ENCODE peak calls at places on chromosomes 1 and 21, in seven cellular contexts. O, H, P, X, C, F and K are unnamed samples.

GRCh38 chr1:119712342-119713038 is 756 bp downstream of the PHGDH start:
- DNase-seq in O (peak; percentile 81), H (no peak), P (no peak), X (peak; percentile 60), C (peak; percentile 80), F (peak; percentile 17), K (no peak)

GRCh38 chr1:232443372-232443771 is 186.6 kb downstream of the SIPA1L2 start:
- DNase-seq in O (no peak), H (no peak), P (no peak), X (no peak), C (peak; percentile 30), F (no peak), K (no peak)

GRCh38 chr1:198523183-198523942 is 17.1 kb downstream of the ATP6V1G3 start:
- DNase-seq in O (no peak), H (no peak), P (no peak), X (no peak), C (no peak), F (no peak), K (no peak)

GRCh38 chr1:149849947-149850360 is 49.4 kb upstream of the BOLA1 start:
- DNase-seq in O (no peak), H (no peak), P (no peak), X (no peak), C (peak; percentile 19), F (peak; percentile 45), K (no peak)

GRCh38 chr1:61781151-61781550 is 38.9 kb downstream of the PATJ start:
- DNase-seq in O (no peak), H (no peak), P (no peak), X (no peak), C (no peak), F (no peak), K (no peak)

GRCh38 chr1:212482352-212483153 is 49.8 kb downstream of the NENF start:
- DNase-seq in O (no peak), H (no peak), P (no peak), X (peak; percentile 37), C (no peak), F (no peak), K (no peak)

GRCh38 chr1:221161571-221162041 is 282.4 kb downstream of the HLX start:
- DNase-seq in O (no peak), H (no peak), P (no peak), X (peak; percentile 14), C (no peak), F (no peak), K (no peak)

GRCh38 chr1:82161651-82162238 is 361.0 kb downstream of the ADGRL2 start:
- DNase-seq in O (no peak), H (no peak), P (no peak), X (no peak), C (no peak), F (no peak), K (no peak)

GRCh38 chr1:3283849-3284248 is 170.6 kb upstream of the ARHGEF16 start:
- DNase-seq in O (no peak), H (no peak), P (no peak), X (no peak), C (no peak), F (peak; percentile 65), K (no peak)

GRCh38 chr21:38950388-38951094 is 144.8 kb downstream of the ETS2 start:
- DNase-seq in O (no peak), H (no peak), P (no peak), X (peak; percentile 68), C (peak; percentile 67), F (no peak), K (peak; percentile 33)

GRCh38 chr21:29320021-29320420 is 21.3 kb downstream of the BACH1 start:
- DNase-seq in O (no peak), H (no peak), P (no peak), X (no peak), C (no peak), F (no peak), K (no peak)